ENCODE peak calls at places on chromosomes 5 and 9, in five cellular contexts. F is brain microvascular endothelial cell, X is foreskin fibroblast, E is lung, T is stomach. U is an unnamed sample.
A peak's percentile ranks its signal among the peaks of the same experiment; 100 is the strongest.

GRCh38 chr5:33938507-33938796 is 2.3 kb downstream of the RXFP3 start:
- DNase-seq in F (no peak), X (no peak), T (no peak), E (no peak), U (no peak)

GRCh38 chr5:111472579-111472978 is 39.8 kb downstream of the STARD4 start:
- DNase-seq in T (no peak), F (no peak), E (no peak), X (no peak), U (no peak)

GRCh38 chr5:6686916-6687409 is 26.3 kb upstream of the TENT4A start:
- DNase-seq in E (peak; percentile 22), X (peak; percentile 35), T (no peak), F (peak; percentile 35), U (no peak)

GRCh38 chr9:72895122-72895521 is 57.7 kb downstream of the ALDH1A1 start:
- DNase-seq in X (no peak), F (no peak), E (no peak), T (no peak), U (no peak)

GRCh38 chr9:78563269-78563668 is 266.3 kb downstream of the PSAT1 start:
- DNase-seq in X (no peak), F (no peak), T (no peak), E (no peak), U (no peak)

GRCh38 chr5:179793470-179794139 is at the start of gene LTC4S:
- DNase-seq in X (no peak), E (peak; percentile 77), T (peak; percentile 71), F (no peak), U (no peak)

GRCh38 chr9:132451276-132451675 is 41.3 kb downstream of the CFAP77 start:
- DNase-seq in E (no peak), T (no peak), F (no peak), X (no peak), U (no peak)

GRCh38 chr5:73692166-73692640 is 66.2 kb downstream of the ARHGEF28 start:
- DNase-seq in E (no peak), X (peak; percentile 78), T (no peak), F (peak; percentile 80), U (no peak)

GRCh38 chr9:113946496-113947115 is 70.5 kb downstream of the ZNF618 start:
- DNase-seq in T (no peak), E (peak; percentile 23), F (no peak), X (no peak), U (no peak)

GRCh38 chr5:66851306-66851705 is 255.1 kb downstream of the MAST4 start:
- DNase-seq in F (no peak), E (no peak), X (peak; percentile 18), T (no peak), U (no peak)

GRCh38 chr5:147140558-147140957 is 94.3 kb upstream of the STK32A start:
- DNase-seq in T (no peak), E (no peak), X (no peak), F (no peak), U (no peak)

DNA sequence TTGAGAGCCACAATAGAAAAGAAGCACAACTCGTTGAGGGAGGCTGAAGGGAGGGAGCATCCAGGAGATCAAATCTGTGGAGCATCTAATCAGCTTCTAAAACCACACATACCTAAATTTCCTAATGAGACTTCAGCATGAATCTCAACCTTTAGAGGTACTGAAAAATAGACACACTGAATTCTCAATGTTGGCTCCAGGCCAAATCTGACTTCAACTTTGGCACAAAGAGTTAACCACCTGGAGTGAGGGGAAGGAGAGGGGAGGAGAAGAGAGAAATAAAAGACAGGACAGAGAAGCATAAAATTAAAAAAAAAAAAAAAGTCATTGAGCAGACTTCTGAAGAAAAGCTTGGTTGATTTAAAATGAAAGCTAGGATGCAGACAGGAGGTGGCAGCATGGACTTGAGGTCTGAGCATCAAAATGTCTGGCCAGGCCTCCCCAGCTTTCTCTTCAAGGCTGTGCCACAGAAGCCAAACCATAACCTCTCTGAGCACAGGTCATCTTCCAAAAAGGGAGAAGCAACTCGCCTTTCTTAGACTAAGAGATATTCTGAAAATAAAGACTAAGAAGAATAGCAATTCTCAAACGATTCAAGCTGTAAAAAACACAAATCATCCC is 205.6 kb downstream of the DENND1A start:
- DNase-seq in F (peak; percentile 42), E (no peak), X (peak; percentile 17), T (no peak), U (no peak)
- TF ChIP-seq CTCF in F (peak; percentile 24), E (no peak), X (peak; percentile 13), T (no peak), U (peak; percentile 42)

DNA sequence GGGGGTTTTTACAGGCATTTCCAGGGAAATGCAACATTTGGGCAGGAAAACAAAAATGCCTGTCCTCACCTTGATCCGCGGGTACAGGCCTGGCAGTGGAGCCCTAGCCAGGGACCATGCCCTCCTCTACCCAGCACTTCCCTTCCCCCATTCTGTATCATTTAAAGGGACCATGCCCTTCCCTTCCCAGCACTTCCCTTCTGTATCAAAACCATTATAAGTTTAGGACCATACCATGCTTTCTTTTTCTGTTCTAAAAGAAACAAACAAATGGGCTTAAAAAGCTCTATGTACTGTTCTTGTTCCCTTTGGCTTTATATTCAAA is 166.9 kb upstream of the ZNF608 start:
- DNase-seq in F (no peak), E (no peak), T (no peak), X (no peak), U (no peak)
- H3K4me3 ChIP-seq in F (no peak overlapping the region), E (no peak overlapping the region), T (no peak overlapping the region), X (no peak overlapping the region), U (no peak overlapping the region)

GRCh38 chr9:21316860-21317259 is 11.7 kb upstream of the IFNA5 start:
- DNase-seq in F (no peak), X (no peak), T (no peak), E (no peak), U (no peak)
- TF ChIP-seq CTCF in F (peak; percentile 10), X (no peak), T (no peak), E (no peak), U (no peak)

GRCh38 chr5:124922255-124922975 is 176.0 kb upstream of the ZNF608 start:
- DNase-seq in X (no peak), T (no peak), F (no peak), E (no peak), U (peak; percentile 96)

GRCh38 chr5:124919752-124920151 is 173.3 kb upstream of the ZNF608 start:
- DNase-seq in E (no peak), T (no peak), F (no peak), X (no peak), U (no peak)

GRCh38 chr5:124920909-124921666 is 174.6 kb upstream of the ZNF608 start:
- DNase-seq in F (no peak), X (no peak), T (no peak), E (no peak), U (no peak)

GRCh38 chr5:124923131-124923530 is 176.7 kb upstream of the ZNF608 start:
- DNase-seq in X (peak; percentile 23), T (no peak), E (no peak), F (no peak), U (no peak)

GRCh38 chr5:124921694-124922093 is 175.3 kb upstream of the ZNF608 start:
- DNase-seq in F (no peak), T (no peak), X (no peak), E (no peak), U (no peak)
- H3K4me3 ChIP-seq in F (no peak overlapping the region), T (no peak overlapping the region), X (no peak overlapping the region), E (no peak overlapping the region), U (no peak overlapping the region)

GRCh38 chr9:129476821-129477611 is 143.9 kb downstream of the C9orf50 start:
- DNase-seq in T (no peak), F (no peak), X (no peak), E (no peak), U (no peak)
- TF ChIP-seq CTCF in T (no peak), F (peak; percentile 10), X (no peak), E (no peak), U (no peak)

GRCh38 chr9:124759327-124759726 is 11.8 kb downstream of the NR6A1 start:
- DNase-seq in T (no peak), F (no peak), X (no peak), E (no peak), U (no peak)

GRCh38 chr9:124762633-124763032 is 8.5 kb downstream of the NR6A1 start:
- DNase-seq in X (no peak), T (no peak), E (no peak), F (no peak), U (no peak)

GRCh38 chr9:124761710-124762109 is 9.4 kb downstream of the NR6A1 start:
- DNase-seq in E (no peak), T (no peak), F (no peak), X (no peak), U (no peak)

GRCh38 chr9:124761196-124761595 is 9.9 kb downstream of the NR6A1 start:
- DNase-seq in F (no peak), X (no peak), T (no peak), E (no peak), U (no peak)

GRCh38 chr9:124760719-124761118 is 10.4 kb downstream of the NR6A1 start:
- DNase-seq in E (no peak), X (no peak), F (no peak), T (no peak), U (no peak)
- H3K4me3 ChIP-seq in E (no peak overlapping the region), X (no peak overlapping the region), F (no peak overlapping the region), T (no peak overlapping the region), U (no peak overlapping the region)

DNA sequence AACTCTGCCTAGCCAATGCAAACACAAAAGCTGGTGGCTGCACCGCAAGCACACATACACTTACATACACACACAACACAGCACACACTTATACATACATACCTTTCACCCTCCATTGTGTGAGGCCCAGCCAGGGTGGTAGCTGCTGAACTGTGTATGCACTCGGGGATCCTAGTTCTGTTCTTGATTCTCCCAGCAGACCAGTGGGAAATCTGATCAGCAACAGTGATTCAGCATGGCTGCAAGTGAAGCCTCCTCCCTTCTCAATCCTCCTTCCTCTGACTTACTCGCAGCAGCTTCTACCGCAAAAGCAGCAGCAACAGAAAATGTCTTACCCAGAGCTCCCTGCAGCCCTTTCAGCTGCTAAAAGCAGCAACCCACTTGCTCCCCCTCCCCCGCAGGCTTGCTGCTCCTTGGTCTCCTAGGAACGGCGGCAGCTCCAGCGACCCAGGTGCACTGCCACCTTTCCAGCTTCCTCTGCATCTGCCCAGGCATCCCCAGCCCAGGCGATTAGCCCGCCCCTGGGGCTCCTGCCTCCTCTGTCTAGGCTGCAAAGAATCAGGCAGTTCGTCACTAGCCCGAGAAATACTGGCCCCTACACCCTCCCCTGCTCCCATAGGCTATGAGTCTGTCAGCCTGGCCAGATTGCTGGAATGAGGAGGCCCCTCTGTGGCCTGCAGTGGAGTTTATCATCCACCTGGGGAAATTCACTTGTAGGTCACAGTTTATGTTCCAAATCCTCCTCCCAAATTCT is at the start of gene KLHL3:
- DNase-seq in E (peak; percentile 29), X (no peak), T (peak; percentile 46), F (peak; percentile 60), U (no peak)
- TF ChIP-seq CTCF in E (no peak), X (no peak), T (no peak), F (peak; percentile 46), U (peak; percentile 35)